ENCODE peak calls at places on chromosomes 1 and 21, in eight cellular contexts. Q is upper lobe of right lung, D is NCI-H526 treated with DMSO at 0.1 percent for 48 hours, M is A172, F is stomach, T is mesenteric fat pad, C is T-helper 9 cell, O is ACHN. S is an unnamed sample.

GRCh38 chr1:220734571-220735326 is 13.4 kb upstream of the MTARC2 start:
- DNase-seq in Q (no peak), D (no peak), M (peak), F (no peak), T (no peak), C (no peak), O (peak), S (no peak)

GRCh38 chr1:166902279-166902678 is 26.2 kb upstream of the TADA1 start:
- DNase-seq in Q (no peak), D (no peak), M (peak), F (no peak), T (no peak), C (no peak), O (peak), S (no peak)

GRCh38 chr1:226149806-226150205 is 36.7 kb downstream of the ACBD3 start:
- DNase-seq in Q (no peak), D (no peak), M (peak), F (no peak), T (no peak), C (no peak), O (peak), S (no peak)

GRCh38 chr1:7469255-7469938 is 301.7 kb upstream of the VAMP3 start:
- DNase-seq in Q (no peak), D (no peak), M (peak), F (no peak), T (no peak), C (no peak), O (no peak), S (no peak)

GRCh38 chr1:220878223-220879081 is 791 bp upstream of the HLX start:
- DNase-seq in Q (peak), D (no peak), M (no peak), F (no peak), T (no peak), C (no peak), O (no peak), S (no peak)

GRCh38 chr1:33060579-33061083 is 20.3 kb upstream of the AZIN2 start:
- DNase-seq in Q (peak), D (no peak), M (peak), F (no peak), T (no peak), C (no peak), O (no peak), S (no peak)

GRCh38 chr1:179823693-179824092 is 53.9 kb downstream of the TOR1AIP2 start:
- DNase-seq in Q (no peak), D (no peak), M (no peak), F (no peak), T (peak), C (no peak), O (no peak), S (no peak)

GRCh38 chr21:45974073-45975016 is 7.2 kb upstream of the COL6A1 start:
- DNase-seq in Q (peak), D (no peak), M (peak), F (peak), T (peak), C (no peak), O (peak), S (peak)

GRCh38 chr1:187413770-187414169 is 585.0 kb downstream of the PLA2G4A start:
- DNase-seq in Q (no peak), D (peak), M (no peak), F (no peak), T (no peak), C (no peak), O (peak), S (no peak)

GRCh38 chr1:208895171-208895570 is 651.0 kb upstream of the PLXNA2 start:
- DNase-seq in Q (no peak), D (no peak), M (no peak), F (no peak), T (no peak), C (no peak), O (no peak), S (no peak)

GRCh38 chr1:19035356-19036048 is 79.0 kb upstream of the IFFO2 start:
- DNase-seq in Q (peak), D (no peak), M (no peak), F (no peak), T (no peak), C (no peak), O (no peak), S (no peak)

GRCh38 chr1:229645296-229646050 is 19.4 kb downstream of the URB2 start:
- DNase-seq in Q (no peak), D (no peak), M (no peak), F (no peak), T (no peak), C (no peak), O (no peak), S (no peak)

GRCh38 chr1:68093737-68094136 is 43.3 kb upstream of the DIRAS3 start:
- DNase-seq in Q (no peak), D (no peak), M (peak), F (no peak), T (no peak), C (no peak), O (no peak), S (no peak)

GRCh38 chr21:25375675-25376074 is 231.6 kb downstream of the MRPL39 start:
- DNase-seq in Q (no peak), D (no peak), M (no peak), F (no peak), T (no peak), C (no peak), O (no peak), S (no peak)

GRCh38 chr1:19028110-19028509 is 71.6 kb upstream of the IFFO2 start:
- DNase-seq in Q (no peak), D (no peak), M (no peak), F (no peak), T (no peak), C (no peak), O (no peak), S (peak)

GRCh38 chr21:27802816-27803475 is 836.1 kb upstream of the ADAMTS5 start:
- DNase-seq in Q (no peak), D (no peak), M (peak), F (peak), T (no peak), C (no peak), O (peak), S (no peak)

GRCh38 chr1:76585980-76586674 is 281.2 kb upstream of the ST6GALNAC5 start:
- DNase-seq in Q (no peak), D (no peak), M (no peak), F (no peak), T (no peak), C (no peak), O (no peak), S (no peak)

GRCh38 chr1:46039571-46040052 is 92.8 kb downstream of the PIK3R3 start:
- DNase-seq in Q (no peak), D (no peak), M (peak), F (no peak), T (no peak), C (no peak), O (no peak), S (no peak)

GRCh38 chr1:10727703-10728348 is 68.6 kb downstream of the CASZ1 start:
- DNase-seq in Q (no peak), D (no peak), M (no peak), F (peak), T (no peak), C (no peak), O (no peak), S (no peak)

GRCh38 chr1:3501856-3502665 is 47.6 kb downstream of the ARHGEF16 start:
- DNase-seq in Q (peak), D (no peak), M (peak), F (peak), T (no peak), C (peak), O (peak), S (peak)

GRCh38 chr1:98733782-98734112 is 72.2 kb downstream of the SNX7 start:
- DNase-seq in Q (no peak), D (no peak), M (no peak), F (no peak), T (no peak), C (no peak), O (no peak), S (no peak)

GRCh38 chr1:24664507-24665033 is 21.5 kb downstream of the SRRM1 start:
- DNase-seq in Q (no peak), D (no peak), M (no peak), F (no peak), T (no peak), C (no peak), O (no peak), S (no peak)

GRCh38 chr1:65393345-65393744 is 27.1 kb upstream of the LEPR start:
- DNase-seq in Q (no peak), D (no peak), M (peak), F (no peak), T (no peak), C (no peak), O (peak), S (no peak)

GRCh38 chr1:45409243-45409642 is 69.0 kb upstream of the MUTYH start:
- DNase-seq in Q (no peak), D (no peak), M (no peak), F (no peak), T (no peak), C (no peak), O (no peak), S (no peak)

GRCh38 chr1:148372731-148373130 is 110.4 kb downstream of the PPIAL4G start:
- DNase-seq in Q (no peak), D (no peak), M (peak), F (no peak), T (no peak), C (no peak), O (no peak), S (no peak)

GRCh38 chr1:243850368-243851128 is 505 bp upstream of the AKT3 start:
- DNase-seq in Q (peak), D (peak), M (peak), F (peak), T (peak), C (peak), O (peak), S (peak)

GRCh38 chr1:147651466-147651865 is 18.9 kb downstream of the ACP6 start:
- DNase-seq in Q (no peak), D (no peak), M (no peak), F (no peak), T (no peak), C (no peak), O (peak), S (no peak)